ENCODE peak calls at places on chromosomes 2 and 18, in nine cellular contexts. L, O, F, E, U, K, X, R and Y are unnamed samples.

GRCh38 chr2:152402780-152403388 is 67.9 kb downstream of the FMNL2 start:
- ATAC-seq in L (no peak), O (no peak), F (no peak), E (no peak), U (no peak), K (no peak), X (no peak), R (no peak), Y (no peak)

GRCh38 chr2:133836220-133836619 is 268.0 kb upstream of the NCKAP5 start:
- ATAC-seq in L (no peak), O (no peak), F (peak; percentile 80), E (no peak), U (no peak), K (no peak), X (no peak), R (no peak), Y (no peak)

GRCh38 chr2:177433402-177433801 is 40.8 kb downstream of the AGPS start:
- ATAC-seq in L (no peak), O (no peak), F (no peak), E (no peak), U (no peak), K (no peak), X (peak; percentile 40), R (peak; percentile 59), Y (no peak)

GRCh38 chr2:48279347-48279746 is 250.6 kb upstream of the STON1 start:
- ATAC-seq in L (no peak), O (no peak), F (peak; percentile 24), E (no peak), U (no peak), K (no peak), X (no peak), R (peak; percentile 70), Y (no peak)

GRCh38 chr2:122643725-122644329 is 888.4 kb downstream of the TSN start:
- ATAC-seq in L (no peak), O (no peak), F (peak; percentile 25), E (no peak), U (no peak), K (no peak), X (no peak), R (no peak), Y (no peak)

GRCh38 chr2:11799826-11800225 is 53.4 kb downstream of the LPIN1 start:
- ATAC-seq in L (no peak), O (no peak), F (no peak), E (no peak), U (no peak), K (no peak), X (no peak), R (no peak), Y (no peak)

GRCh38 chr2:238096311-238097011 is 3.7 kb upstream of the ESPNL start:
- ATAC-seq in L (peak; percentile 72), O (no peak), F (no peak), E (no peak), U (no peak), K (no peak), X (no peak), R (no peak), Y (no peak)

GRCh38 chr2:48278590-48278989 is 251.4 kb upstream of the STON1 start:
- ATAC-seq in L (no peak), O (no peak), F (no peak), E (no peak), U (no peak), K (no peak), X (no peak), R (no peak), Y (no peak)

GRCh38 chr2:152036611-152037469 is 62.0 kb downstream of the CACNB4 start:
- ATAC-seq in L (peak; percentile 74), O (peak; percentile 86), F (peak; percentile 97), E (peak; percentile 97), U (peak; percentile 94), K (peak; percentile 69), X (peak; percentile 83), R (peak; percentile 93), Y (peak; percentile 52)

GRCh38 chr18:58087928-58088722 is 44.1 kb downstream of the NEDD4L start:
- ATAC-seq in L (peak; percentile 80), O (peak; percentile 74), F (peak; percentile 50), E (no peak), U (no peak), K (no peak), X (no peak), R (peak; percentile 94), Y (no peak)
- TF ChIP-seq POLR2A in L (peak; percentile 33), O (no peak), F (no peak), E (no peak), U (no peak), K (no peak), X (no peak), R (no peak), Y (no peak)

DNA sequence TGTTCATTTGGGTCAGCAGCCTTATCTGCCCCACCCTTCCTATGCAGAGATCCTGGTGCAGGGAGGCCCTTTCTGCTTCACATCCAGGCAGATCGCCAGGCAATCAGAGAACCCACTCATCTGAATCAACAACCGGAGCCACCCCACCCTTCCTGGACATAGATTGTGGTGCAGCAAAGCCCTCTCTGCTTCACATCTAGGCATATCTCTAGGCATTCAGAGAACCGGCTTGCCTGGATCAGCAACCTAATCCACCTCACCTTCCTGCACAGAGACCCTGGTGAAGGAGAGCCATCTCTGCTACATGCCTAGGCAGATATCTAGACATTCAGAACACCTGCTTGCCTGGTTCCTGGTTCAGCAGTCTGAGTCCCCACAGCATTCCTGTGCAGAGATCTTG is 184.5 kb upstream of the CNTNAP5 start:
- ATAC-seq in L (no peak), O (no peak), F (no peak), E (no peak), U (no peak), K (no peak), X (no peak), R (no peak), Y (no peak)
- H3K9me3 ChIP-seq in L (no peaks in the 10 kb centered on the region), O (no peaks in the 10 kb centered on the region), F (no peaks in the 10 kb centered on the region), E (peaks cover 13% of the 10 kb centered on the region), U (peaks cover 15% of the 10 kb centered on the region), K (peaks cover 21% of the 10 kb centered on the region), X (peaks cover 96% of the 10 kb centered on the region), R (no peaks in the 10 kb centered on the region), Y (peaks cover 21% of the 10 kb centered on the region)

GRCh38 chr2:148020358-148021058 is at the start of gene ORC4:
- ATAC-seq in L (peak; percentile 97), O (peak; percentile 99), F (peak; percentile 81), E (peak; percentile 95), U (peak; percentile 93), K (peak; percentile 99), X (peak; percentile 89), R (peak; percentile 83), Y (peak; percentile 98)
- TF ChIP-seq POLR2A in L (peak; percentile 89), O (peak; percentile 71), F (peak; percentile 90), E (peak; percentile 26), U (peak; percentile 73), K (no peak), X (peak; percentile 94), R (peak; percentile 90), Y (peak; percentile 20)

DNA sequence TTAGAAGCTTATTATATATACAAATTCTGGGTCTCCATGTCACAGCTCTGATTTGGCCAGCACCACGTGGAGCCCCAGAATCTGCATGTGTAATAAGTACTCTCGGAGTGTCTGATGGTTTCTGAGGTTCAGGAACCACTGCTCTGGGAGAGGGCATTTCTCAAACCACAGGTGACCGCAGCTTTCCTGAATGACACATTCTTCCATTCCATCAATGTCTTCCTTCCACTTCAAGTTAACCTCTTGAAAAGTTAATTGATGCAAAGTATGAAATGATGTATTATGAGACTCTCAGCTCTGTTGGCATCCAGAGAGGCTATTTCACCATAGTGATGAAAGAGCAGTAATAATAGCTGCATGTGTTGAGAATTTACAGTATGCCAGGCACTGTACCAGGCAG is 61.3 kb upstream of the CRIM1 start:
- ATAC-seq in L (no peak), O (no peak), F (no peak), E (no peak), U (no peak), K (no peak), X (no peak), R (no peak), Y (no peak)
- H3K9me3 ChIP-seq in L (no peaks in the 10 kb centered on the region), O (no peaks in the 10 kb centered on the region), F (no peaks in the 10 kb centered on the region), E (no peaks in the 10 kb centered on the region), U (no peaks in the 10 kb centered on the region), K (no peaks in the 10 kb centered on the region), X (no peaks in the 10 kb centered on the region), R (no peaks in the 10 kb centered on the region), Y (no peaks in the 10 kb centered on the region)

GRCh38 chr2:197500503-197501179 is 462 bp downstream of the HSPE1 start:
- ATAC-seq in L (peak; percentile 0), O (no peak), F (peak; percentile 10), E (no peak), U (no peak), K (peak; percentile 5), X (no peak), R (no peak), Y (peak; percentile 3)
- TF ChIP-seq POLR2A in L (no peak), O (no peak), F (no peak), E (no peak), U (peak; percentile 21), K (no peak), X (no peak), R (no peak), Y (no peak)